ENCODE peak calls at places on chromosomes 1 and 21, in six cellular contexts. One of them, this sample, is unnamed.

GRCh38 chr1:81662913-81663526 is 137.7 kb upstream of the ADGRL2 start:
- DNase-seq in H9: no peak
- DNase-seq in neuronal stem cell: no peak
- DNase-seq in GM23248: no peak
- DNase-seq in mesenchymal stem cell: no peak
- DNase-seq in neural progenitor cell: no peak
- DNase-seq in this sample: no peak

GRCh38 chr1:16300436-16300835 is 51.8 kb downstream of the FBXO42 start:
- DNase-seq in H9: no peak
- DNase-seq in neuronal stem cell: no peak
- DNase-seq in GM23248: no peak
- DNase-seq in mesenchymal stem cell: no peak
- DNase-seq in neural progenitor cell: no peak
- DNase-seq in this sample: no peak

GRCh38 chr1:118984990-118985608 is 3.0 kb downstream of the TBX15 start:
- DNase-seq in H9: peak; percentile 33
- DNase-seq in neuronal stem cell: no peak
- DNase-seq in GM23248: peak; percentile 68
- DNase-seq in mesenchymal stem cell: no peak
- DNase-seq in neural progenitor cell: peak; percentile 36
- DNase-seq in this sample: no peak

GRCh38 chr1:17335821-17336718 is 28.1 kb downstream of the PADI4 start:
- DNase-seq in H9: peak; percentile 80
- DNase-seq in neuronal stem cell: peak; percentile 72
- DNase-seq in GM23248: peak; percentile 78
- DNase-seq in mesenchymal stem cell: peak; percentile 60
- DNase-seq in neural progenitor cell: peak; percentile 86
- DNase-seq in this sample: peak; percentile 57

GRCh38 chr1:206851611-206852010 is 13.8 kb upstream of the IL20 start:
- DNase-seq in H9: no peak
- DNase-seq in neuronal stem cell: no peak
- DNase-seq in GM23248: peak; percentile 84
- DNase-seq in mesenchymal stem cell: peak; percentile 60
- DNase-seq in neural progenitor cell: no peak
- DNase-seq in this sample: no peak

GRCh38 chr21:23016617-23017016 is 2018.4 kb downstream of the NCAM2 start:
- DNase-seq in H9: peak; percentile 45
- DNase-seq in neuronal stem cell: no peak
- DNase-seq in GM23248: no peak
- DNase-seq in mesenchymal stem cell: no peak
- DNase-seq in neural progenitor cell: peak; percentile 57
- DNase-seq in this sample: peak; percentile 23

GRCh38 chr21:38787461-38788274 is 18.1 kb upstream of the ETS2 start:
- DNase-seq in H9: peak; percentile 42
- DNase-seq in neuronal stem cell: no peak
- DNase-seq in GM23248: peak; percentile 76
- DNase-seq in mesenchymal stem cell: peak; percentile 86
- DNase-seq in neural progenitor cell: no peak
- DNase-seq in this sample: peak; percentile 47

GRCh38 chr21:45592208-45592619 is 50.0 kb upstream of the SLC19A1 start:
- DNase-seq in H9: no peak
- DNase-seq in neuronal stem cell: no peak
- DNase-seq in GM23248: no peak
- DNase-seq in mesenchymal stem cell: no peak
- DNase-seq in neural progenitor cell: no peak
- DNase-seq in this sample: peak; percentile 49

GRCh38 chr1:181135462-181135781 is 46.9 kb downstream of the IER5 start:
- DNase-seq in H9: no peak
- DNase-seq in neuronal stem cell: no peak
- DNase-seq in GM23248: peak; percentile 76
- DNase-seq in mesenchymal stem cell: peak; percentile 50
- DNase-seq in neural progenitor cell: no peak
- DNase-seq in this sample: peak; percentile 53

GRCh38 chr1:165942062-165942461 is 114.6 kb downstream of the UCK2 start:
- DNase-seq in H9: no peak
- DNase-seq in neuronal stem cell: peak; percentile 39
- DNase-seq in GM23248: no peak
- DNase-seq in mesenchymal stem cell: no peak
- DNase-seq in neural progenitor cell: peak; percentile 83
- DNase-seq in this sample: no peak

GRCh38 chr1:151458936-151459330 is 361 bp downstream of the POGZ start:
- DNase-seq in H9: peak; percentile 74
- DNase-seq in neuronal stem cell: peak; percentile 57
- DNase-seq in GM23248: peak; percentile 83
- DNase-seq in mesenchymal stem cell: peak; percentile 75
- DNase-seq in neural progenitor cell: peak; percentile 89
- DNase-seq in this sample: peak; percentile 75

GRCh38 chr1:227317541-227318002 is 720 bp downstream of the CDC42BPA start:
- DNase-seq in H9: peak; percentile 71
- DNase-seq in neuronal stem cell: peak; percentile 52
- DNase-seq in GM23248: peak; percentile 79
- DNase-seq in mesenchymal stem cell: peak; percentile 84
- DNase-seq in neural progenitor cell: peak; percentile 80
- DNase-seq in this sample: no peak

GRCh38 chr1:3868464-3869006 is 11.3 kb downstream of the DFFB start:
- DNase-seq in H9: no peak
- DNase-seq in neuronal stem cell: no peak
- DNase-seq in GM23248: no peak
- DNase-seq in mesenchymal stem cell: no peak
- DNase-seq in neural progenitor cell: no peak
- DNase-seq in this sample: no peak

GRCh38 chr1:7478797-7479499 is 292.1 kb upstream of the VAMP3 start:
- DNase-seq in H9: no peak
- DNase-seq in neuronal stem cell: no peak
- DNase-seq in GM23248: peak; percentile 98
- DNase-seq in mesenchymal stem cell: peak; percentile 98
- DNase-seq in neural progenitor cell: no peak
- DNase-seq in this sample: no peak

GRCh38 chr1:237736372-237737029 is 154.2 kb downstream of the ZP4 start:
- DNase-seq in H9: peak; percentile 33
- DNase-seq in neuronal stem cell: no peak
- DNase-seq in GM23248: no peak
- DNase-seq in mesenchymal stem cell: no peak
- DNase-seq in neural progenitor cell: peak; percentile 42
- DNase-seq in this sample: peak; percentile 69

GRCh38 chr1:28144203-28145135 is 32.0 kb downstream of the PTAFR start:
- DNase-seq in H9: no peak
- DNase-seq in neuronal stem cell: no peak
- DNase-seq in GM23248: peak; percentile 74
- DNase-seq in mesenchymal stem cell: peak; percentile 72
- DNase-seq in neural progenitor cell: no peak
- DNase-seq in this sample: no peak

GRCh38 chr1:40796939-40797667 is 13.5 kb downstream of the KCNQ4 start:
- DNase-seq in H9: no peak
- DNase-seq in neuronal stem cell: no peak
- DNase-seq in GM23248: peak; percentile 53
- DNase-seq in mesenchymal stem cell: no peak
- DNase-seq in neural progenitor cell: no peak
- DNase-seq in this sample: no peak

GRCh38 chr1:32695098-32695904 is 7.3 kb downstream of the SYNC start:
- DNase-seq in H9: no peak
- DNase-seq in neuronal stem cell: no peak
- DNase-seq in GM23248: peak; percentile 85
- DNase-seq in mesenchymal stem cell: peak; percentile 64
- DNase-seq in neural progenitor cell: no peak
- DNase-seq in this sample: no peak

GRCh38 chr1:100952104-100952745 is 56.3 kb downstream of the SLC30A7 start:
- DNase-seq in H9: no peak
- DNase-seq in neuronal stem cell: no peak
- DNase-seq in GM23248: no peak
- DNase-seq in mesenchymal stem cell: no peak
- DNase-seq in neural progenitor cell: no peak
- DNase-seq in this sample: no peak

GRCh38 chr1:100953915-100954314 is 58.0 kb downstream of the SLC30A7 start:
- DNase-seq in H9: no peak
- DNase-seq in neuronal stem cell: no peak
- DNase-seq in GM23248: no peak
- DNase-seq in mesenchymal stem cell: no peak
- DNase-seq in neural progenitor cell: no peak
- DNase-seq in this sample: no peak

GRCh38 chr1:100955322-100955721 is 59.4 kb downstream of the SLC30A7 start:
- DNase-seq in H9: no peak
- DNase-seq in neuronal stem cell: peak; percentile 46
- DNase-seq in GM23248: peak; percentile 94
- DNase-seq in mesenchymal stem cell: peak; percentile 51
- DNase-seq in neural progenitor cell: peak; percentile 63
- DNase-seq in this sample: no peak

GRCh38 chr1:100950776-100951175 is 54.9 kb downstream of the SLC30A7 start:
- DNase-seq in H9: peak; percentile 32
- DNase-seq in neuronal stem cell: peak; percentile 24
- DNase-seq in GM23248: peak; percentile 24
- DNase-seq in mesenchymal stem cell: peak; percentile 26
- DNase-seq in neural progenitor cell: peak; percentile 49
- DNase-seq in this sample: no peak

GRCh38 chr1:100950311-100950710 is 54.4 kb downstream of the SLC30A7 start:
- DNase-seq in H9: no peak
- DNase-seq in neuronal stem cell: no peak
- DNase-seq in GM23248: no peak
- DNase-seq in mesenchymal stem cell: no peak
- DNase-seq in neural progenitor cell: no peak
- DNase-seq in this sample: no peak
- H3K9ac ChIP-seq in H9: no peak overlapping the region
- H3K9ac ChIP-seq in neuronal stem cell: no peak overlapping the region
- H3K9ac ChIP-seq in GM23248: no peak overlapping the region
- H3K9ac ChIP-seq in mesenchymal stem cell: peak overlapping the region; percentile 50
- H3K9ac ChIP-seq in neural progenitor cell: no peak overlapping the region
- H3K9ac ChIP-seq in this sample: no peak overlapping the region

GRCh38 chr21:42122808-42123207 is 51.7 kb downstream of the UMODL1 start:
- DNase-seq in H9: no peak
- DNase-seq in neuronal stem cell: no peak
- DNase-seq in GM23248: no peak
- DNase-seq in mesenchymal stem cell: no peak
- DNase-seq in neural progenitor cell: no peak
- DNase-seq in this sample: no peak
- H3K27ac ChIP-seq in H9: no peak overlapping the region
- H3K27ac ChIP-seq in neuronal stem cell: no peak overlapping the region
- H3K27ac ChIP-seq in GM23248: no peak overlapping the region
- H3K27ac ChIP-seq in mesenchymal stem cell: no peak overlapping the region
- H3K27ac ChIP-seq in neural progenitor cell: no peak overlapping the region
- H3K27ac ChIP-seq in this sample: peak overlapping the region; percentile 69

DNA sequence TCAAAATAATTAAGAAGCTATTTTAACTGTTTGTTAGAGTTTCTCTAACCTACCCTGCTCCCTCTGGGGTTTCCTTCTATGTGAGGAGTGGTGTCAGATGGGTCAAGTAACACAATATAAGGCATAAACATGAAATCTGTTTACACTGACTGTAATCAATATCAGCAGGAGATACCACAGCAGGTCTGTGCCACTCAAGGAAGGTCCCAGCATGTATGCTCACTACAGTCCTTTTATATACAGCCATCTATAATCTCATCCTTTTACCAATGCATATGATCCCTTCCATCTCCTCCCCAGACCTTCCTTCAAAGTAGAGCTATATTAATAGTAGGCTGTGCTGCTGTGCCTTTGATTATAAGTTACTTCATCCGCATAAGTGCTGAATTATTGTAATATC is 25.4 kb downstream of the EEIG2 start:
- DNase-seq in H9: no peak
- DNase-seq in neuronal stem cell: no peak
- DNase-seq in GM23248: no peak
- DNase-seq in mesenchymal stem cell: no peak
- DNase-seq in neural progenitor cell: no peak
- DNase-seq in this sample: no peak
- H3K4me2 ChIP-seq in H9: no peak overlapping the region
- H3K4me2 ChIP-seq in neuronal stem cell: no peak overlapping the region
- H3K4me2 ChIP-seq in GM23248: peak overlapping the region; percentile 42
- H3K4me2 ChIP-seq in mesenchymal stem cell: no peak overlapping the region
- H3K4me2 ChIP-seq in neural progenitor cell: no peak overlapping the region
- H3K4me2 ChIP-seq in this sample: no peak overlapping the region

DNA sequence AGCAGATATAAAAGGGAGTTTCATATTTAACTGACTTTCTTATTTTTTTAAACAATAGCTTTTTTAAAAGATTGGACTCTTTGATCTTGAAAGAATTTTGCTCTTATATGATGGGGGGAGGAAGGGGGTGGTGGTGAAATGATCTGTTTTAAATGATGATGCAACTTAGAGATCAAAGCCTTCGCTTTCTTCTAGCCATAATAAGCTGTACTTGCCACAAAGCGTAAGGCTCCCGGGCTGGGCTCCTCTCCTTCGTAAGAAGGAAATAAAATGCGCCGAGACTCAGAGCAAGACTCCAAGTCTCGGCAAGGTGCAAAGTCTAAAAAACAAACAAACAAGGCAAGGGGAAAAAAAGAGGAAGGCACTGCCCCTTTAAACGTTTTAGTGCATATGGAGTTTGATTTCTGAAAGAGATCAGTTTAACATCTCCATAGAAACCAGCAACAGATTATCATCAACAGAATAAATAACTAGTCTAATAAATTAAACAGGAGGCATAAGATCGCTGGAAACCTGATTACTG is 3.3 kb downstream of the CASZ1 start:
- DNase-seq in H9: no peak
- DNase-seq in neuronal stem cell: no peak
- DNase-seq in GM23248: peak; percentile 29
- DNase-seq in mesenchymal stem cell: peak; percentile 29
- DNase-seq in neural progenitor cell: peak; percentile 66
- DNase-seq in this sample: peak; percentile 47
- H3K9ac ChIP-seq in H9: no peak overlapping the region
- H3K9ac ChIP-seq in neuronal stem cell: no peak overlapping the region
- H3K9ac ChIP-seq in GM23248: no peak overlapping the region
- H3K9ac ChIP-seq in mesenchymal stem cell: no peak overlapping the region
- H3K9ac ChIP-seq in neural progenitor cell: no peak overlapping the region
- H3K9ac ChIP-seq in this sample: no peak overlapping the region

DNA sequence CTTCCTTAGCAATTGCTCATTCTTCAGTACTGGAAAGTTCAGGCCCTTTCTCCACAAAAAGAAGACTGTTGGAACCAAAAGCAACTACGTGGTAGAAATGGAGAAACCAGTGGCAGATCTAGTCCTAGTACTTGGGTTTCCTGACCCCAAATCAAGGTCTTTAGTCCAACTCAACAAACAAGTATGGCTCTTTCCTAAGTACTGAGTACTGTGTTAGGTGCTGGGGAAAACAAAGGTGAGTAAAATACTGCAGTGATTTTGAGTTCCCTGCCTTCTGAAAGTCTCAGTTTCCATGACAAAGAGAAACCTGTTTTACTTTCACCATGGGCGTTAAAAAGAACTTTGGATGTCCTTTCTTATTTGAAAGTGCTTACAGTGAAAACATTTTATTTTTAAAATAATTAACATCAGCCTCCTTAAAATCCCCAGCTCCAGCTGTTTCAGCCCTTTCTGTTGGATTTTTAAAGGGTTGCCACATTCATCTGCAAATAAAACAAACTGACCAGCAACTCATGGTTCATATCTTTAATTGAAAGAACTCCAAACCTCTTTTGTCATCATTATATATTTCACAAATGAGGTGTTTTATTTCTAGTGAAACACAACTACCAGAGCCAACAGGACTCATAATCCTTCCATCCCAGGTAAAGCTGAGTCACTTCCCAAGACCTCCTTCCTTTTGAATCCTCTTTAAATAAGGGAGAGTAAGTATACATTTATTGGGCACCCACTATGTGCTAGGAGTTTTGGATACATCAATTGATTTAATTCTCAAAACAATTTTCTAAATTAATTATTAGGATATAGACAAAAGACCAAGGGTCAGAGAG is 35.4 kb downstream of the PLPP3 start:
- DNase-seq in H9: no peak
- DNase-seq in neuronal stem cell: no peak
- DNase-seq in GM23248: no peak
- DNase-seq in mesenchymal stem cell: no peak
- DNase-seq in neural progenitor cell: no peak
- DNase-seq in this sample: no peak
- H3K27ac ChIP-seq in H9: peak overlapping the region; percentile 84
- H3K27ac ChIP-seq in neuronal stem cell: no peak overlapping the region
- H3K27ac ChIP-seq in GM23248: no peak overlapping the region
- H3K27ac ChIP-seq in mesenchymal stem cell: no peak overlapping the region
- H3K27ac ChIP-seq in neural progenitor cell: no peak overlapping the region
- H3K27ac ChIP-seq in this sample: no peak overlapping the region